ENCODE peak calls at places on chromosomes 3 and 15, in six cellular contexts. F is HCT116, L is K562, X is HepG2, O is upper lobe of left lung, V is GM12878. N is an unnamed sample.

GRCh38 chr3:30226606-30227151 is 379.7 kb upstream of the TGFBR2 start:
- ATAC-seq in F (no peak), L (no peak), X (no peak), O (no peak), V (no peak), N (no peak)

GRCh38 chr15:58161436-58161835 is 23.3 kb downstream of the AQP9 start:
- ATAC-seq in F (no peak), L (no peak), X (no peak), O (no peak), V (no peak), N (no peak)

GRCh38 chr3:112681822-112682325 is 40.9 kb upstream of the CCDC80 start:
- ATAC-seq in F (no peak), L (no peak), X (no peak), O (no peak), V (no peak), N (no peak)

GRCh38 chr3:33364060-33364459 is 76.1 kb downstream of the UBP1 start:
- ATAC-seq in F (no peak), L (peak; percentile 37), X (peak; percentile 34), O (no peak), V (no peak), N (no peak)

GRCh38 chr3:71254658-71255057 is 328.9 kb downstream of the FOXP1 start:
- ATAC-seq in F (no peak), L (no peak), X (peak; percentile 81), O (peak; percentile 22), V (no peak), N (no peak)

GRCh38 chr3:170740726-170741591 is 129.0 kb downstream of the RPL22L1 start:
- ATAC-seq in F (peak; percentile 61), L (peak; percentile 53), X (no peak), O (peak; percentile 92), V (no peak), N (peak; percentile 85)

GRCh38 chr3:72665701-72666443 is 182.4 kb downstream of the SHQ1 start:
- ATAC-seq in F (peak; percentile 85), L (peak; percentile 90), X (peak; percentile 81), O (peak; percentile 29), V (peak; percentile 89), N (no peak)

GRCh38 chr3:110473405-110473804 is 598.2 kb upstream of the NECTIN3 start:
- ATAC-seq in F (no peak), L (no peak), X (no peak), O (no peak), V (no peak), N (no peak)

GRCh38 chr3:142863010-142863787 is 25.7 kb downstream of the PCOLCE2 start:
- ATAC-seq in F (no peak), L (no peak), X (peak; percentile 35), O (peak; percentile 46), V (no peak), N (peak; percentile 65)

GRCh38 chr3:71219744-71220638 is 363.5 kb downstream of the FOXP1 start:
- ATAC-seq in F (no peak), L (peak; percentile 41), X (peak; percentile 87), O (no peak), V (peak; percentile 89), N (no peak)

GRCh38 chr3:4601926-4602325 is 108.8 kb downstream of the ITPR1 start:
- ATAC-seq in F (no peak), L (no peak), X (no peak), O (no peak), V (peak; percentile 41), N (no peak)

GRCh38 chr3:66485291-66485968 is 15.4 kb downstream of the LRIG1 start:
- ATAC-seq in F (no peak), L (no peak), X (no peak), O (no peak), V (no peak), N (peak; percentile 45)

GRCh38 chr3:123877466-123877865 is 6.7 kb downstream of the MYLK start:
- ATAC-seq in F (no peak), L (no peak), X (no peak), O (no peak), V (no peak), N (no peak)

GRCh38 chr3:108301695-108302404 is 5.5 kb downstream of the HHLA2 start:
- ATAC-seq in F (no peak), L (no peak), X (no peak), O (no peak), V (peak; percentile 80), N (no peak)

GRCh38 chr15:69652906-69653305 is 200.3 kb downstream of the RPLP1 start:
- ATAC-seq in F (no peak), L (no peak), X (no peak), O (no peak), V (no peak), N (no peak)

GRCh38 chr3:111725706-111726105 is 130.6 kb upstream of the ZBED2 start:
- ATAC-seq in F (no peak), L (no peak), X (no peak), O (no peak), V (no peak), N (no peak)

GRCh38 chr3:111307676-111308075 is 234.3 kb upstream of the CD96 start:
- ATAC-seq in F (no peak), L (no peak), X (no peak), O (no peak), V (no peak), N (no peak)

GRCh38 chr3:103863381-103863780 is 1428.6 kb downstream of the ZPLD1 start:
- ATAC-seq in F (no peak), L (no peak), X (no peak), O (no peak), V (no peak), N (no peak)

GRCh38 chr3:177820683-177821316 is 623.5 kb upstream of the TBL1XR1 start:
- ATAC-seq in F (no peak), L (no peak), X (no peak), O (no peak), V (peak; percentile 33), N (no peak)

GRCh38 chr3:177818712-177819111 is 621.4 kb upstream of the TBL1XR1 start:
- ATAC-seq in F (no peak), L (no peak), X (no peak), O (no peak), V (no peak), N (no peak)

GRCh38 chr3:177817746-177818145 is 620.5 kb upstream of the TBL1XR1 start:
- ATAC-seq in F (no peak), L (no peak), X (no peak), O (no peak), V (no peak), N (no peak)

GRCh38 chr3:177813322-177813721 is 616.0 kb upstream of the TBL1XR1 start:
- ATAC-seq in F (no peak), L (no peak), X (no peak), O (no peak), V (no peak), N (no peak)

DNA sequence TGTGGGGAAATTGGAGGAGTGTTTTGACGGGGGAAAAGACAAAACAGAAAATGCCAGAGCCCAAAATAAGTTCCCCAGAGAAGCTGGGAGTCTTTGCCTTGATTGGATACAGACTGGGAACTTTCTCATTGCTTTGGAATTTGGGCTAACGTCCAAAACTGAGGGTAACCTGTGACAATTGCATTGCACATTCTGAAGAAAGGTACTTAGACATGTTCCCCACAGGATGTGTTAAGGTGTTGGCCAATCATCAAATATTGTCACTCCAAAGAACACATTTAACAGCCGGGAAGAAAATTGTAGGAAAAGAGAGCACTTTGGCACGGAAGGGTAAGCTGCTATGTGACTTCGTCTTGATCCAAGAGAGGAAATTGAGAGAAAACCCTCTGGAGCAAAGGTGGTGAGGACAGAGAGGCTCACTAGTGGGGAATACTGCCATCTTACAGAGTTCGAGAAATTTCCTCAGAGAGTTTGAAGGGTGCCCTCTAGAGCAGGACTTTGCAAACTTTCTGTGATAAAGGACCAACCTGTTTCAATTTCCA is 619.5 kb upstream of the TBL1XR1 start:
- ATAC-seq in F (peak; percentile 87), L (peak; percentile 58), X (peak; percentile 76), O (peak; percentile 61), V (peak; percentile 40), N (peak; percentile 60)
- TF ChIP-seq POLR2AphosphoS5 in F (peak; percentile 24), L (no peak), X (no peak), O (peak; percentile 50), V (no peak), N (peak; percentile 31)

GRCh38 chr3:50358927-50359759 is at the start of gene TMEM115:
- ATAC-seq in F (peak; percentile 99), L (peak; percentile 97), X (peak; percentile 97), O (peak; percentile 98), V (peak; percentile 99), N (peak; percentile 99)
- TF ChIP-seq POLR2A in F (no peak), L (peak; percentile 63), X (peak; percentile 54), O (no peak), V (peak; percentile 83), N (peak; percentile 66)

GRCh38 chr15:78149068-78149804 is at the start of gene IDH3A:
- ATAC-seq in F (peak; percentile 93), L (peak; percentile 96), X (peak; percentile 95), O (peak; percentile 100), V (peak; percentile 91), N (peak; percentile 97)
- TF ChIP-seq POLR2AphosphoS5 in F (peak; percentile 84), L (peak; percentile 86), X (peak; percentile 87), O (peak; percentile 78), V (peak; percentile 93), N (peak; percentile 94)

DNA sequence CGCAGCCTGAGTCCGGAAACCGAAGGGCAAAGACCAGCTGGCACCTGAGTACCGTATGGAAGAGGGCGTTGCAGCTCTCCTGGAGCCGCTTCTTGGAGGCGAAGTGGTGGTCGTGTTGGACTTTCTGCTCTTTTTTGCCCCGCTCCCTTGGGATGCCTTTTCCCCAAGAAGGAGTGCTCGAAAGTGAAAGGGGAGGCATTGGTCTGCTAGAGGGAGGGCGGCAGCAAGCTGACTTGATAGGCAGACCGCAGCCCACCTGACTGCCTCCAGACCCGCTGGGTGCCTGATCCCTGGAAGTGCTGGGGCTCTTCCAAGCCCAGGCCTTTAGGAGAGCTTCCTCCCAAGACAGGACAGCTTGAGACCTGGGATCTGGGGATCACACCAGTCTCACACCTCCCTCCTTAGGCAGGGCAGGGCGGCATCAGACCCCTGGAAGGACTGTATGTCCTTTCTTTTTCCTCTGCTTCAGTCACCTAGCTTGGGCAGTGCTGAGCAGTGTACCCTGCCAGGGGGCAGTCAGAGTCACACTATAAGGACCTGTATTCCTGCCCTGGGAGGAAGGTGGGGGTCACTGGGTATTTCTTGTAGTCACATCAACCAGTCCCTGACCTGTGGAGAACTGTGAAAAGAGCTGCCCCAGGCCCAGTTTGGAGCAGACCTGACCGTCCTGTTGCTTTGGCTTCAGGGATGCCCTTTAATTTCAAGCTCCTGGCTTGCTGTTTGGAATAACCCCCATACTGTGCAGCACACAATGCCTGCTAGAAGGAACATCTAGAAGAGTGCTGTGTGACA is 2.1 kb downstream of the ACVR2B start:
- ATAC-seq in F (peak; percentile 0), L (no peak), X (peak; percentile 51), O (no peak), V (peak; percentile 35), N (peak; percentile 20)
- TF ChIP-seq POLR2A in F (no peak), L (no peak), X (no peak), O (no peak), V (no peak), N (no peak)

DNA sequence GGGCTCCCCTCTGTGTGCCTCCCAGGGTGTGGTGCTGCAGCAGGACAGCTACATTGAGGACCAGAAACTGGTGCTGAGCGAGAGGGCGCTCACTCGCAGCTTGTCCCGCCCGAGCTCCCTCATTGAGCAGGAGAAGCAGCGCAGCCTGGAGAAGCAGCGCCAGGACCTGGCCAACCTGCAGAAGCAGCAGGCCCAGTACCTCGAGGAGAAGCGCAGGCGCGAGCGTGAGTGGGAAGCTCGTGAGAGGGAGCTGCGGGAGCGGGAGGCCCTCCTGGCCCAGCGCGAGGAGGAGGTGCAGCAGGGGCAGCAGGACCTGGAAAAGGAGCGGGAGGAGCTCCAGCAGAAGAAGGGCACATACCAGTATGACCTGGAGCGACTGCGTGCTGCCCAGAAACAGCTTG is 53.7 kb downstream of the KLHL25 start:
- ATAC-seq in F (no peak), L (no peak), X (no peak), O (no peak), V (no peak), N (no peak)
- TF ChIP-seq POLR2AphosphoS5 in F (no peak), L (no peak), X (no peak), O (no peak), V (no peak), N (no peak)

N was measured in gastroesophageal sphincter.